ENCODE peak calls at places on chromosomes 2 and 18, in four cellular contexts. B is lower lobe of right lung, Y is right cardiac atrium, R is body of pancreas. W is an unnamed sample.

GRCh38 chr2:15298769-15299168 is 262.4 kb downstream of the NBAS start:
- DNase-seq in R (no peak), Y (no peak), B (no peak), W (no peak)

GRCh38 chr2:101843048-101843447 is 145.5 kb downstream of the MAP4K4 start:
- DNase-seq in Y (no peak), B (no peak), R (no peak), W (no peak)

GRCh38 chr2:190069936-190070696 is 7.6 kb upstream of the MSTN start:
- DNase-seq in R (peak), B (no peak), Y (no peak), W (peak)

GRCh38 chr18:42100917-42101316 is 145.9 kb downstream of the PIK3C3 start:
- DNase-seq in B (no peak), R (no peak), Y (no peak), W (no peak)

GRCh38 chr18:43620936-43621335 is 343.6 kb upstream of the SYT4 start:
- DNase-seq in R (no peak), Y (no peak), B (no peak), W (no peak)

GRCh38 chr2:55010915-55011314 is 39.3 kb downstream of the RTN4 start:
- DNase-seq in Y (no peak), R (peak), B (peak), W (no peak)

GRCh38 chr18:3605562-3606443 is 155.8 kb downstream of the TGIF1 start:
- DNase-seq in B (no peak), R (no peak), Y (no peak), W (no peak)

GRCh38 chr18:41464278-41464677 is 490.8 kb upstream of the PIK3C3 start:
- DNase-seq in Y (no peak), R (no peak), B (no peak), W (no peak)

GRCh38 chr2:137208361-137208973 is 443.1 kb downstream of the THSD7B start:
- DNase-seq in R (no peak), Y (no peak), B (no peak), W (no peak)

DNA sequence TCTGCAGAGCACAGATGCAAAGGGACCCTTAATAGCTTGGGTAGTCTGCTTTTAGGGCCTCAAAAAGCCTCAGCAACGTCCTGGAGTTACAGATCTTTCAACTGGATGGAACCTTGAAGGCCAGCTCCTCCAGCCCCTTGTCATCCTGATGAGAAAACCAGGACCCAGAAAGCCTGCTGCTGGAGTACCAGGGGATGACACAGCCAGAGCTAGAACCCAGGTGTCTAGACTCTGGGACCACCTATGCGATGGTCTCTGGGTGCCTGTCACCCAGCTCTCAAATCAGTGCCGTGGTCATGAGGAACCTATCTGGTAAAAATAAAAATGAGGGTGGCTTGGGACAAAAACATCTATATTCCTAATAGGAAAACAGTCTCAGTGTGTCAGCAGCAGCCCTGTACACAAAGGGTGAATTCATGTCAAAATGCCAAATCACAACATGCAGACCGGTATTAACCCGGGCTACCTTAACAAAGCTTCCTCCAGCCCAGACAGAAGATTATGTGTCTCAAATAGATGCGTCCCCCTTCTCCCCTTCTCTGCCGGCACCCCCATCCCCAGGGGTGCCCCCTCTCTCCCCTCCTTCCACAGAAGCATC is 28.5 kb downstream of the SMAD7 start:
- DNase-seq in R (no peak), B (no peak), Y (no peak), W (no peak)
- H3K4me3 ChIP-seq in R (no peak), B (peak), Y (peak), W (no peak)

DNA sequence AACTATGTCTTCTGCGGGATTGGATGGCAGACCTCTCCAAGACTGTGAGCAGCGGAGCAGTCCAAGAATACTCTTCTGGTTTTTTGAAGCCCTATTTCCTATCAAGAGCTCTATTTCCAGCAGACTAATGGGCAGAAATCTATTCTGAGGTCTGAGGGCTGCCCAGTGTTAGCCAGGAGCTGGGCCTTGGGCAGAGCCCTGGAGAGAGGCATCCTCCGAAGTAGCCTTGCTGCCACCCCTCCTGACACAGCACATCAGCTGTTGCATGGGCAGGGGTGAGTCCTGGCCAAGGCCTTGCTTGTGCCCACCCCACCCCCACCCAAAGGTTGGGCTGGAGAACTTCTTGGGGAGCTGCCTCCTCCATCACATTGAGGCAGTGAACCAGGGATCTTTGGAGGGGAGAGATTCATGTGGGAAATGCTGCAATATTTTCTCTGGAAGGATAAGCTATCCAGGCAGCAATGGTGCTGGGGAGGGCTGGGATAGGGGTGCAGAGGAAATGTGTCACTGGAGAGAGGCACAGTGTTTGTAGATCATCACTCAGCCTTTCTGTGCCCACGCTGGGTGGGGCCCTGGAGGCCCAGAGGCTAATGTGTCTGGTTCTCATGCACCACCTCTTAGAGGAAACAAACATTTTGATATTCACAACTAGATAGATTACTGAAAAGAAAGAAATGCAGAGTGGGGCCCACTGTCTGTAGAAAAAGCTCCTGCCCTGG is 104.7 kb downstream of the VSNL1 start:
- DNase-seq in B (no peak), Y (no peak), R (no peak), W (no peak)
- H3K4me3 ChIP-seq in B (no peak), Y (no peak), R (no peak), W (no peak)

GRCh38 chr18:10718809-10719208 is 193.0 kb downstream of the NAPG start:
- DNase-seq in B (no peak), R (no peak), Y (no peak), W (no peak)

GRCh38 chr18:10713400-10713799 is 187.6 kb downstream of the NAPG start:
- DNase-seq in B (no peak), R (no peak), Y (no peak), W (no peak)

DNA sequence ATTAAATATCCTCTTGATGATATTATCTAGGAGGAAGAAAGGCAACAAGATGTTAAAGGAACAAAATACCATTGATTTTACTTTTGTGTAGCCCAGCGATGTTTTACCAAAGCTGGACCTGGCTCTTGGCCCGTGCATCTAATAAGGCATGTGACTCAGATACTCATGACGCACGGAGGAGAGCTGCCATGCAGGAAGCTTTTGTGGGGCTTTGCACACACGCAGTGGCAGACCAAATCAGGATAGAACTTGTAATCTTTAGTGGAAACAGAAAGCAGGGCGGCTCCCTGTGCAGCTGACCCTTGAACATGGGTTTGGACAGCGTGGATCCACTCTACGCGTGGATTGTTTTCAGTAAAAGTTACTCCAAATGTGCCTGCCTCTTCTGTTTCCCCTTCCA is 190.0 kb downstream of the NAPG start:
- DNase-seq in R (peak), Y (no peak), B (no peak), W (no peak)
- H3K4me3 ChIP-seq in R (no peak), Y (no peak), B (no peak), W (no peak)

GRCh38 chr2:36539631-36540030 is 58.3 kb downstream of the FEZ2 start:
- DNase-seq in Y (no peak), B (no peak), R (no peak), W (no peak)
- H3K4me3 ChIP-seq in Y (no peak), B (no peak), R (no peak), W (no peak)

GRCh38 chr2:241494311-241494908 is 14.0 kb downstream of the STK25 start:
- DNase-seq in R (no peak), B (no peak), Y (peak), W (no peak)
- H3K4me3 ChIP-seq in R (no peak), B (no peak), Y (no peak), W (no peak)

GRCh38 chr2:142815375-142815774 is 62.1 kb upstream of the KYNU start:
- DNase-seq in B (no peak), Y (no peak), R (no peak), W (no peak)
- H3K4me3 ChIP-seq in B (no peak), Y (no peak), R (no peak), W (no peak)

DNA sequence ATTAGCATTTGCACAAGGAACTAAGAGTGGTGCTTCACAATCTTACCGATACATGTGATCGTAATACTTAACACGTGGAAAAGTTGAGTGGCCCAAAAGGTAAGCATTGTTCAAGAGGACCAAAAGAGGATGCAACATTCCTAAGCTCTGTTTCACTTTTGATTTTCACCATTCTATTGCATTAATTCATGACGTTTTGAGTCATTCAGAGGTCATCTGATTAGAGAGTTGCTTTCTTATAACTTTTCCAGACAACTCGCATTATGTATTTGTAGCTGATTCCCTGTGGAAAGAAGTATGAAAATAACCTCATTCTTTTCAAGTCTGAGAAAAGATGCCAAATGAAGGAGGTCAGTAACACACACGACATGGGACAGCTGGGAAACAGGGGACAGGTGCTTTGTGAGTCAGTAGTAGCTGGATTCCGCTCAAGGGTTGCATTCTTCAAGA is 344.4 kb downstream of the RND3 start:
- DNase-seq in Y (no peak), R (no peak), B (no peak), W (no peak)
- H3K4me3 ChIP-seq in Y (no peak), R (no peak), B (no peak), W (no peak)

DNA sequence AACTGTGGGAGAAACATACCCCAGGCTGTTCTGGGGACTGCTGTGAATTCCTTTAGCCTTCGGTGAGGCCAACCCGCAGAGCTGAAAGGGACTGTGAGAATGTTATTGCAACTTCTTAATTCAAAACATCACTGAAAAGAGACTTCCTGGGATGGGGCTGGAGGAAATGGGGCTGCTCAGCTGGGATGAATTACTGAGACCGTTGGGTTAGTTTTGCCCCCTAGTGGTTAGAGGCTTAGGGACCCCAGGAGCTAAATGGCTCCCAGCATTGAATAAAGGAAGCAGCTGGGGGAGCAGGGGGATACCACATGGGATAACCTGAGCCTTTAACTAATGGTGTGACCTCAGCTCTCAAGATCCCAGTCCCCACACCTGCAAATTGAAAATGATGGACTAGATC is 941.1 kb upstream of the FANCL start:
- DNase-seq in B (no peak), R (peak), Y (no peak), W (no peak)
- H3K4me3 ChIP-seq in B (no peak), R (no peak), Y (no peak), W (no peak)

GRCh38 chr18:58851874-58852273 is 12.8 kb upstream of the ZNF532 start:
- DNase-seq in B (no peak), R (no peak), Y (no peak), W (no peak)
- H3K4me3 ChIP-seq in B (no peak), R (no peak), Y (no peak), W (no peak)